ENCODE peak calls at places on chromosomes 12 and 14, in four cellular contexts. One of them, this sample, is unnamed.

GRCh38 chr14:69291891-69292586 is 32.1 kb downstream of the GALNT16 start:
- DNase-seq in HepG2: no peak
- DNase-seq in GM12878: no peak
- DNase-seq in K562: no peak
- DNase-seq in this sample: no peak

GRCh38 chr12:4284306-4284705 is 10.7 kb downstream of the CCND2 start:
- DNase-seq in HepG2: no peak
- DNase-seq in GM12878: no peak
- DNase-seq in K562: no peak
- DNase-seq in this sample: no peak

GRCh38 chr12:20507061-20507460 is 138.7 kb downstream of the PDE3A start:
- DNase-seq in HepG2: no peak
- DNase-seq in GM12878: no peak
- DNase-seq in K562: no peak
- DNase-seq in this sample: no peak

GRCh38 chr14:24665440-24665991 is 31.5 kb upstream of the GZMB start:
- DNase-seq in HepG2: no peak
- DNase-seq in GM12878: peak
- DNase-seq in K562: no peak
- DNase-seq in this sample: no peak

GRCh38 chr12:85575115-85576096 is 260.8 kb downstream of the RASSF9 start:
- DNase-seq in HepG2: peak
- DNase-seq in GM12878: peak
- DNase-seq in K562: peak
- DNase-seq in this sample: peak

GRCh38 chr12:120055231-120055630 is 61.3 kb downstream of the RAB35 start:
- DNase-seq in HepG2: no peak
- DNase-seq in GM12878: no peak
- DNase-seq in K562: no peak
- DNase-seq in this sample: no peak

GRCh38 chr14:104176611-104177010 is 38.2 kb downstream of the KIF26A start:
- DNase-seq in HepG2: no peak
- DNase-seq in GM12878: no peak
- DNase-seq in K562: no peak
- DNase-seq in this sample: no peak

GRCh38 chr12:108400060-108400459 is 60.9 kb upstream of the CMKLR1 start:
- DNase-seq in HepG2: no peak
- DNase-seq in GM12878: no peak
- DNase-seq in K562: no peak
- DNase-seq in this sample: no peak

GRCh38 chr14:70576891-70577290 is 23.6 kb downstream of the MED6 start:
- DNase-seq in HepG2: no peak
- DNase-seq in GM12878: no peak
- DNase-seq in K562: no peak
- DNase-seq in this sample: no peak

GRCh38 chr14:64464695-64465094 is 604 bp upstream of the AKAP5 start:
- DNase-seq in HepG2: no peak
- DNase-seq in GM12878: no peak
- DNase-seq in K562: no peak
- DNase-seq in this sample: no peak

GRCh38 chr12:70469221-70469820 is 103.2 kb downstream of the KCNMB4 start:
- DNase-seq in HepG2: no peak
- DNase-seq in GM12878: peak
- DNase-seq in K562: no peak
- DNase-seq in this sample: no peak
- TF ChIP-seq SMC3 in HepG2: no peak
- TF ChIP-seq SMC3 in GM12878: no peak
- TF ChIP-seq SMC3 in K562: no peak
- TF ChIP-seq SMC3 in this sample: no peak

DNA sequence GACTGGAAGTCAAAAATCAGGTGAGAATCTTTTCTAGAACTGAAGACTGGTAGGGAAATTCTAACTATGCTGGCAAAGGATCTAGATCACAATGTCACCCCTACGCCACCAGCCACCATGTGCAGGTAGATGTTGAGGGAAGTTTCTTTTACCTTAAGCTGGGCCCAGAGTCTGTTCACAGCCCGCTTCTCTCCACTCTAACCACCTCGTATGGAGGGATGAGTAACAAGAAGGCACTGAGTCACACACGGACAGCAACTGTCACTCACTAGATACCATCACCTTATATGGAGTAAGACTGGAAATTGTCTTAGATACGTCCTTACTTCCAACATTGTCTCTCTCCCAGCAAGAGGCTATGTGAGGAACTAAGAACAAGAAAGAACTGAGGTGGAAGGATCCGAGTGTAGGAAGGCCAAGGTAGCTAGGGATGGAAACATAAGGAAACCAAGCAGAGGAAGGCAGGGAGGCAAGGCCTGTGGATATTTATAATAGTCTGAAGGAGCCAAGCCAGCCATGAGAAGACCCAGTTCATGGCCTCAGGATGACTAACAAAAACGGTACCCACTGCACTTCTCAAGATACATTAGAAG is 15.4 kb downstream of the REM2 start:
- DNase-seq in HepG2: no peak
- DNase-seq in GM12878: no peak
- DNase-seq in K562: no peak
- DNase-seq in this sample: no peak
- TF ChIP-seq MYC in HepG2: no peak
- TF ChIP-seq MYC in GM12878: no peak
- TF ChIP-seq MYC in K562: no peak
- TF ChIP-seq MYC in this sample: no peak

GRCh38 chr12:110245278-110245868 is 35.7 kb upstream of the ATP2A2 start:
- DNase-seq in HepG2: peak
- DNase-seq in GM12878: no peak
- DNase-seq in K562: no peak
- DNase-seq in this sample: peak
- TF ChIP-seq SMC3 in HepG2: peak
- TF ChIP-seq SMC3 in GM12878: peak
- TF ChIP-seq SMC3 in K562: peak
- TF ChIP-seq SMC3 in this sample: peak

DNA sequence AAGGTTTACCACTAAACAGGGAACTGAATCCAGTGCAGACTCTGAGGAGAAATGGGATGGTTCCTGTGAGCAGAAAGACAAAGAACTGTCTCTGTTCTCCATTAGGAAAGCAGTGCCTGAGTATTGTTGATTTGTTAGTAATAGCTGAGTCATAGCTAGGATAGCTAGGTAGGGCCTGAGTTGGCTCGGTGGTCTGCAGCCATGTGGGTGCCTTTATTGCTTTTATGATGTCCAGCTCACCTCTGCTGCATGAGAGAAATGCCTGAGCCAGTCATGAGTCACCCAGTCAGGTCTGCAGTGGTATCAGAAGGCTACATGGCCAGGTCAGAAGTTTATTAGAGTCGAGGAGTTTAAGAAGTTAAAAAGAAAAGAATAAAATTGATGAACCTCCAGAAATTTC is 24.2 kb downstream of the TRHDE start:
- DNase-seq in HepG2: no peak
- DNase-seq in GM12878: no peak
- DNase-seq in K562: no peak
- DNase-seq in this sample: peak
- TF ChIP-seq MYC in HepG2: no peak
- TF ChIP-seq MYC in GM12878: no peak
- TF ChIP-seq MYC in K562: no peak
- TF ChIP-seq MYC in this sample: no peak